ENCODE peak calls at places on chromosomes 7 and 10, in eight cellular contexts. B is left lung; F is GM04504; S is GOT3; C is activated CD8-positive, alpha-beta memory T cell treated with anti-CD3 and anti-CD28 coated beads, Interleukin-2, amount 10 ng/mL, durations not matched to agents 7 days and 5 days; T is posterior cingulate gyrus; E is activated CD4-positive, alpha-beta T cell treated with anti-CD3 and anti-CD28 coated beads for 4 hours; X is HTR-8/SVneo. I is an unnamed sample.

GRCh38 chr10:110901954-110902819 is 16.8 kb downstream of the BBIP1 start:
- DNase-seq in T (no peak), B (no peak), X (no peak), E (peak), S (no peak), C (no peak), F (peak), I (no peak)

GRCh38 chr7:124776153-124776552 is 10.6 kb upstream of the GPR37 start:
- DNase-seq in E (no peak), T (no peak), X (no peak), C (no peak), B (no peak), S (no peak), F (no peak), I (no peak)

GRCh38 chr10:102152545-102152890 is 329 bp downstream of the NOLC1 start:
- DNase-seq in X (no peak), F (no peak), T (no peak), B (no peak), S (no peak), E (peak), C (peak), I (no peak)

GRCh38 chr10:35885076-35885475 is 243.0 kb upstream of the FZD8 start:
- DNase-seq in C (no peak), S (no peak), B (no peak), X (no peak), F (no peak), E (no peak), T (no peak), I (no peak)

GRCh38 chr7:48158404-48158803 is 12.9 kb upstream of the ABCA13 start:
- DNase-seq in T (no peak), B (no peak), F (no peak), S (no peak), E (no peak), C (no peak), X (no peak), I (no peak)

GRCh38 chr10:21242915-21243314 is 282.6 kb downstream of the SKIDA1 start:
- DNase-seq in S (no peak), F (no peak), T (no peak), C (no peak), X (no peak), E (no peak), B (no peak), I (no peak)

GRCh38 chr10:98534046-98534445 is 87.3 kb upstream of the HPS1 start:
- DNase-seq in B (no peak), S (no peak), F (no peak), X (no peak), T (no peak), E (no peak), C (no peak), I (no peak)

GRCh38 chr10:26805567-26806245 is 55.1 kb downstream of the ABI1 start:
- DNase-seq in E (no peak), S (no peak), F (no peak), T (no peak), X (no peak), B (no peak), C (no peak), I (no peak)

GRCh38 chr7:101162551-101163280 is 2.7 kb downstream of the VGF start:
- DNase-seq in B (no peak), F (no peak), S (no peak), T (no peak), X (no peak), C (no peak), E (no peak), I (no peak)

GRCh38 chr10:79286318-79286951 is 60.8 kb upstream of the PPIF start:
- DNase-seq in T (peak), E (peak), S (no peak), C (peak), X (no peak), F (peak), B (peak), I (peak)

GRCh38 chr7:77338883-77339629 is 77.1 kb downstream of the GSAP start:
- DNase-seq in F (no peak), B (peak), S (no peak), E (no peak), C (no peak), X (no peak), T (no peak), I (no peak)

GRCh38 chr7:35854311-35854710 is 53.5 kb downstream of the SEPTIN7 start:
- DNase-seq in E (no peak), T (no peak), B (no peak), X (no peak), S (no peak), F (no peak), C (no peak), I (no peak)

GRCh38 chr10:124339951-124340760 is 78.6 kb downstream of the OAT start:
- DNase-seq in B (no peak), X (no peak), E (no peak), T (no peak), S (no peak), C (no peak), F (peak), I (no peak)

GRCh38 chr10:62384057-62384446 is 9.9 kb downstream of the ZNF365 start:
- DNase-seq in B (no peak), E (peak), S (no peak), T (no peak), C (peak), X (peak), F (peak), I (no peak)

GRCh38 chr10:131909929-131910328 is 9.1 kb downstream of the PPP2R2D start:
- DNase-seq in E (no peak), T (no peak), B (no peak), X (no peak), F (no peak), S (no peak), C (no peak), I (no peak)

GRCh38 chr10:93816123-93816747 is 58.5 kb downstream of the LGI1 start:
- DNase-seq in B (peak), T (peak), C (no peak), F (peak), E (peak), X (peak), S (no peak), I (peak)

GRCh38 chr10:69088471-69088769 is 517 bp downstream of the SRGN start:
- DNase-seq in C (peak), S (no peak), E (no peak), F (no peak), T (no peak), B (no peak), X (no peak), I (no peak)

GRCh38 chr7:125423444-125424155 is 494.0 kb upstream of the POT1 start:
- DNase-seq in S (no peak), T (no peak), C (no peak), E (no peak), X (no peak), F (no peak), B (no peak), I (no peak)

GRCh38 chr7:55526329-55526728 is 46.0 kb downstream of the VOPP1 start:
- DNase-seq in C (no peak), T (no peak), F (no peak), B (no peak), X (no peak), S (no peak), E (no peak), I (no peak)

GRCh38 chr7:5282464-5283316 is at the start of gene SLC29A4:
- DNase-seq in S (no peak), B (peak), F (no peak), X (peak), C (no peak), T (no peak), E (no peak), I (peak)

GRCh38 chr7:364536-364935 is 74.6 kb downstream of the FOXL3 start:
- DNase-seq in F (no peak), E (no peak), T (no peak), X (no peak), B (no peak), S (no peak), C (no peak), I (no peak)

GRCh38 chr7:64636386-64636785 is 29.5 kb upstream of the ZNF107 start:
- DNase-seq in E (peak), C (no peak), T (no peak), X (no peak), S (no peak), B (no peak), F (no peak), I (no peak)

GRCh38 chr10:4450981-4451501 is 375.0 kb upstream of the AKR1E2 start:
- DNase-seq in X (no peak), E (no peak), S (no peak), B (no peak), C (no peak), T (no peak), F (peak), I (no peak)

GRCh38 chr7:112572669-112573301 is 92.0 kb downstream of the LSMEM1 start:
- DNase-seq in X (no peak), S (no peak), E (no peak), B (no peak), T (no peak), C (no peak), F (no peak), I (peak)

GRCh38 chr10:129972145-129972965 is 8.3 kb upstream of the EBF3 start:
- DNase-seq in T (no peak), X (no peak), E (no peak), F (no peak), C (no peak), B (no peak), S (no peak), I (no peak)

GRCh38 chr7:37732253-37732652 is 48.7 kb downstream of the GPR141 start:
- DNase-seq in B (peak), C (no peak), E (no peak), X (no peak), S (no peak), F (peak), T (no peak), I (peak)

GRCh38 chr10:80196270-80196949 is 8.9 kb downstream of the ANXA11 start:
- DNase-seq in T (no peak), B (peak), S (no peak), X (no peak), C (peak), E (peak), F (no peak), I (peak)

GRCh38 chr10:80477813-80478212 is 23.7 kb downstream of the TSPAN14 start:
- DNase-seq in S (no peak), E (no peak), F (no peak), C (no peak), X (peak), T (no peak), B (no peak), I (no peak)

GRCh38 chr7:43869898-43870240 is 552 bp upstream of the MRPS24 start:
- DNase-seq in S (peak), T (no peak), X (peak), E (no peak), B (no peak), F (peak), C (no peak), I (peak)

I was measured in mucosa of gallbladder.